ENCODE peak calls at places on chromosomes 12 and 14, in seven cellular contexts. V, M, N, T, A, S and Z are unnamed samples. For H3K9me3 and H3K36me3, the result is how much of the 10 kb centered on the place peaks cover.

GRCh38 chr14:52312872-52313492 is 1.1 kb upstream of the PTGER2 start:
- DNase-seq in V (no peak), M (no peak), N (no peak), T (no peak), A (no peak), S (no peak), Z (peak)

GRCh38 chr12:100672075-100672592 is 98.7 kb downstream of the GAS2L3 start:
- DNase-seq in V (no peak), M (no peak), N (peak), T (no peak), A (no peak), S (peak), Z (peak)

GRCh38 chr14:24372701-24373416 is 4.9 kb downstream of the NFATC4 start:
- DNase-seq in V (no peak), M (peak), N (no peak), T (no peak), A (peak), S (no peak), Z (peak)

GRCh38 chr12:3022411-3022810 is 54.8 kb upstream of the TSPAN9 start:
- DNase-seq in V (no peak), M (no peak), N (no peak), T (no peak), A (no peak), S (no peak), Z (no peak)

GRCh38 chr14:104657563-104658324 is 31.7 kb upstream of the INF2 start:
- DNase-seq in V (no peak), M (no peak), N (no peak), T (no peak), A (no peak), S (no peak), Z (no peak)

GRCh38 chr12:39920222-39920621 is 185.7 kb downstream of the SLC2A13 start:
- DNase-seq in V (no peak), M (no peak), N (no peak), T (no peak), A (no peak), S (no peak), Z (no peak)

GRCh38 chr12:124422570-124423523 is 128.0 kb downstream of the RFLNA start:
- DNase-seq in V (no peak), M (peak), N (peak), T (no peak), A (peak), S (peak), Z (peak)

GRCh38 chr12:11954181-11954580 is 116.6 kb upstream of the BCL2L14 start:
- DNase-seq in V (no peak), M (no peak), N (no peak), T (no peak), A (no peak), S (no peak), Z (no peak)

GRCh38 chr12:98185606-98186005 is 329.8 kb upstream of the TMPO start:
- DNase-seq in V (no peak), M (no peak), N (no peak), T (no peak), A (no peak), S (no peak), Z (no peak)

GRCh38 chr14:76961631-76962302 is 66.7 kb downstream of the IRF2BPL start:
- DNase-seq in V (peak), M (peak), N (peak), T (peak), A (peak), S (peak), Z (peak)

GRCh38 chr12:110371408-110372055 is 32.0 kb downstream of the ANAPC7 start:
- DNase-seq in V (no peak), M (no peak), N (no peak), T (no peak), A (no peak), S (no peak), Z (no peak)

GRCh38 chr12:100566887-100567637 is 6.4 kb upstream of the GAS2L3 start:
- DNase-seq in V (no peak), M (no peak), N (peak), T (no peak), A (peak), S (no peak), Z (no peak)

DNA sequence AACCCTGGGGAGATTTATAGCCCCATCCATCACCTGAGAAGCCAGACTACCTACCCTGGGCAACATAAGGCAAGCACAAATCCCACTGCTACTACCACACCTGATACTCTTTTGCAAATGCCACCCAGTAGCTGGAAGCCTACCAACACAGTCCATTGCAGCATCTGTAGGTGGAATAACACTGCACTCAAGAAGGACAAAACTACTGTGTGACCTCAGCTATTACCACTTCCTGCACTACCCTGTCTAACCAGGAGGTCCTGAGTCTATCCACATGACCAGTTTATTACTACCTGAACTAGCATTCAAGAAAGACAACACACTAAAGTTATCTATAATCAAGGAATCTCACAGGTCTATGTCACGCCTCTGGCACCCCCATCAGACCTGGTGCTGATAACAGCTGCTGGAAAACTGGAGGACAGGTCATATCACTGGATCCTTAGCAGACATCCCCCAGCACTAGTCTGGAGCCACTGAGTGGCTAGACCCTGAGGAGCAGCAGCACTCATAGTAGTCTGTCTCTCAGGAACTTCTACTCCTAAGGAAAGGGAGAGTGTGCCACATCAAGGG is 2.9 kb upstream of the CLEC1A start:
- DNase-seq in V (no peak), M (no peak), N (no peak), T (no peak), A (no peak), S (no peak), Z (no peak)
- H3K4me3 ChIP-seq in V (no peak), M (no peak), N (no peak), T (no peak), A (no peak), S (no peak), Z (no peak)

GRCh38 chr12:56885316-56885715 is 48.9 kb downstream of the SDR9C7 start:
- DNase-seq in V (no peak), M (no peak), N (no peak), T (no peak), A (no peak), S (no peak), Z (no peak)
- H3K9me3 ChIP-seq in V (under half), M (under half), N (under half), T (under half), A (under half), S (under half), Z (under half)

GRCh38 chr14:22465201-22465835 is 123.7 kb downstream of the DAD1 start:
- DNase-seq in V (no peak), M (no peak), N (no peak), T (no peak), A (no peak), S (no peak), Z (no peak)

GRCh38 chr14:22462923-22463322 is 126.1 kb downstream of the DAD1 start:
- DNase-seq in V (no peak), M (no peak), N (no peak), T (no peak), A (no peak), S (no peak), Z (no peak)

GRCh38 chr14:22466520-22466919 is 122.5 kb downstream of the DAD1 start:
- DNase-seq in V (no peak), M (no peak), N (no peak), T (no peak), A (no peak), S (no peak), Z (peak)

GRCh38 chr14:22464422-22465142 is 124.4 kb downstream of the DAD1 start:
- DNase-seq in V (no peak), M (no peak), N (no peak), T (no peak), A (no peak), S (no peak), Z (no peak)

GRCh38 chr14:22463763-22464173 is 125.3 kb downstream of the DAD1 start:
- DNase-seq in V (no peak), M (peak), N (no peak), T (no peak), A (no peak), S (no peak), Z (no peak)
- H3K36me3 ChIP-seq in V (under half), M (under half), N (under half), T (under half), A (under half), S (under half), Z (under half)

DNA sequence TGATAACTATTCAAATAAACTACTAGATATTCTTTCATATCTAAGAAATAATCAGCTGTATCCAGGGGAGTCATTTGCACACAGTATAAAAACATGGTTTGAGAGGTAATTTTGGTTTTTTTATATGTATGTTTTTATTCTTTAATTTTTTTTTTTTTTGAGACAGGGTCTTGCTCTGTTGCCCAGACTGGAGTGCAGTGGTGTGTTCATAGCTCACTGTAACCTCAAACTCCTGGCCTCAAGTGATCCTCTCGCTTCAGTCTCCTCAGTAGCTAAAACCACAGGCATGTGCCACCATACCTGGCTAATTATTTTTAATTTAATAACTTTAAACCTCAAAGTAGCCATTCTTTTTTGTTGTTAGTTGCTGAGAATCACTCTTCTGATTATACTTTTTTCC is 1.8 kb downstream of the PRORP start:
- DNase-seq in V (no peak), M (no peak), N (no peak), T (no peak), A (no peak), S (no peak), Z (no peak)
- H3K4me3 ChIP-seq in V (no peak), M (no peak), N (no peak), T (no peak), A (no peak), S (peak), Z (no peak)

DNA sequence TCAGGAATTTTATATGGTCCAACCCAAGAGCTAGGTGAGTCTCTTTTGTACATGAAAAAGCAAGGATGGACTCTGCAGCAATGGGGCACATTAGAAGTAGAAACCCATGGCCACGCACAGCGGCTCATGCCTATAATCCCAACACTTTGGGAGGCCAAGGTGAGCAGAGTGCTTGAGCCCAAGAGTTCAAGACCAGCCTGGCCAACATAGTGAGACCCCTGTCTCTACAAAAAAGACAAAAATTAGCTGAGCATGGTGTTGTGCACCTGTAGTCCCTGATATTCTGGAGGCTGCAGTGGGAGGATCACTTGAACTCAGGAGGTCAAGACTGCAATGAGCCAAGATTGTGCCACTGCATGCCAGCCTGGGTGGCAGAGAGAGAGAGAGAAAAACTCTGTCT is 128.7 kb upstream of the PLEKHA5 start:
- DNase-seq in V (no peak), M (no peak), N (no peak), T (no peak), A (no peak), S (no peak), Z (no peak)
- H3K9me3 ChIP-seq in V (under half), M (under half), N (under half), T (under half), A (under half), S (under half), Z (under half)

GRCh38 chr12:48694038-48694437 is 12.0 kb upstream of the KANSL2 start:
- DNase-seq in V (no peak), M (no peak), N (no peak), T (no peak), A (no peak), S (no peak), Z (no peak)

GRCh38 chr12:48696626-48697025 is 14.6 kb upstream of the KANSL2 start:
- DNase-seq in V (no peak), M (no peak), N (no peak), T (no peak), A (no peak), S (no peak), Z (no peak)

GRCh38 chr12:48693572-48693971 is 11.5 kb upstream of the KANSL2 start:
- DNase-seq in V (no peak), M (no peak), N (no peak), T (no peak), A (no peak), S (no peak), Z (no peak)

GRCh38 chr12:48691826-48692473 is 9.9 kb upstream of the KANSL2 start:
- DNase-seq in V (no peak), M (no peak), N (no peak), T (no peak), A (no peak), S (no peak), Z (no peak)

GRCh38 chr12:48695859-48696258 is 13.8 kb upstream of the KANSL2 start:
- DNase-seq in V (no peak), M (no peak), N (no peak), T (no peak), A (no peak), S (no peak), Z (no peak)
- H3K36me3 ChIP-seq in V (under half), M (half or more), N (under half), T (under half), A (half or more), S (half or more), Z (half or more)